ENCODE peak calls at places on chromosomes 12 and 14, in seven cellular contexts. Q is NB4; H is heart left ventricle; G is HL-60; C is substantia nigra; E is activated T-helper 9 cell treated with anti-CD3 and anti-CD28 coated beads, Interleukin-2, amount 50 U/mL, for 16 hours; L is GM19239. U is an unnamed sample.

GRCh38 chr14:93318927-93319326 is 13.9 kb downstream of the BTBD7 start:
- DNase-seq in Q (no peak), H (no peak), G (no peak), C (no peak), E (no peak), L (no peak), U (no peak)

GRCh38 chr14:55038708-55039107 is 11.7 kb downstream of the SOCS4 start:
- DNase-seq in Q (no peak), H (no peak), G (no peak), C (no peak), E (no peak), L (no peak), U (no peak)

GRCh38 chr14:78721756-78722455 is 551.7 kb downstream of the NRXN3 start:
- DNase-seq in Q (no peak), H (no peak), G (no peak), C (no peak), E (no peak), L (no peak), U (no peak)

GRCh38 chr14:39266871-39267591 is 33.3 kb downstream of the MIA2 start:
- DNase-seq in Q (peak), H (peak), G (peak), C (peak), E (peak), L (peak), U (peak)

GRCh38 chr14:65156568-65157366 is 54.5 kb upstream of the MAX start:
- DNase-seq in Q (peak), H (no peak), G (peak), C (no peak), E (no peak), L (peak), U (no peak)

GRCh38 chr12:119369907-119370546 is 35.5 kb downstream of the CCDC60 start:
- DNase-seq in Q (no peak), H (no peak), G (no peak), C (no peak), E (no peak), L (no peak), U (no peak)

GRCh38 chr12:72511493-72511892 is 239.3 kb downstream of the TRHDE start:
- DNase-seq in Q (no peak), H (no peak), G (no peak), C (no peak), E (no peak), L (no peak), U (no peak)

GRCh38 chr14:104954746-104955395 is 23.3 kb downstream of the AHNAK2 start:
- DNase-seq in Q (no peak), H (no peak), G (no peak), C (no peak), E (no peak), L (no peak), U (no peak)

GRCh38 chr14:24481622-24482324 is 26.3 kb downstream of the CMA1 start:
- DNase-seq in Q (peak), H (no peak), G (peak), C (no peak), E (peak), L (peak), U (peak)

GRCh38 chr12:109916045-109916444 is 16.0 kb downstream of the TCHP start:
- DNase-seq in Q (no peak), H (no peak), G (no peak), C (no peak), E (no peak), L (no peak), U (no peak)

GRCh38 chr14:95255013-95255412 is 64.7 kb downstream of the CLMN start:
- DNase-seq in Q (no peak), H (no peak), G (no peak), C (no peak), E (no peak), L (no peak), U (no peak)

GRCh38 chr14:74552623-74553022 is 59.1 kb downstream of the ISCA2 start:
- DNase-seq in Q (no peak), H (peak), G (no peak), C (no peak), E (no peak), L (no peak), U (peak)

GRCh38 chr12:59742831-59743230 is 147.0 kb downstream of the SLC16A7 start:
- DNase-seq in Q (no peak), H (no peak), G (no peak), C (no peak), E (no peak), L (no peak), U (no peak)

GRCh38 chr12:52867636-52868035 is 18.8 kb upstream of the KRT78 start:
- DNase-seq in Q (no peak), H (peak), G (no peak), C (no peak), E (no peak), L (no peak), U (peak)

GRCh38 chr12:42372154-42372791 is 46.3 kb downstream of the PPHLN1 start:
- DNase-seq in Q (peak), H (peak), G (peak), C (no peak), E (no peak), L (peak), U (no peak)

GRCh38 chr12:80509781-80510556 is 65.9 kb downstream of the PTPRQ start:
- DNase-seq in Q (no peak), H (no peak), G (no peak), C (no peak), E (no peak), L (no peak), U (peak)

GRCh38 chr14:68593806-68594536 is 198.9 kb downstream of the ZFP36L1 start:
- DNase-seq in Q (peak), H (no peak), G (peak), C (no peak), E (no peak), L (no peak), U (peak)

GRCh38 chr14:90491221-90491867 is 94.5 kb downstream of the CALM1 start:
- DNase-seq in Q (no peak), H (peak), G (no peak), C (no peak), E (no peak), L (no peak), U (peak)

GRCh38 chr12:114935658-114936057 is 251.7 kb upstream of the TBX3 start:
- DNase-seq in Q (peak), H (no peak), G (no peak), C (no peak), E (no peak), L (no peak), U (no peak)

GRCh38 chr12:117540011-117540410 is 178.6 kb upstream of the NOS1 start:
- DNase-seq in Q (no peak), H (no peak), G (no peak), C (no peak), E (no peak), L (no peak), U (no peak)

GRCh38 chr12:122185079-122185478 is 2.2 kb downstream of the LRRC43 start:
- DNase-seq in Q (no peak), H (no peak), G (no peak), C (no peak), E (no peak), L (no peak), U (no peak)

GRCh38 chr14:38951451-38951850 is 151.6 kb downstream of the SEC23A start:
- DNase-seq in Q (no peak), H (no peak), G (no peak), C (no peak), E (no peak), L (no peak), U (no peak)